ENCODE peak calls at places on chromosomes 13 and 19, in seven cellular contexts. Q is activated T-helper 1 cell treated with anti-CD3 and anti-CD28 coated beads, Interleukin-12 subunit alpha, Interleukin-12 subunit beta, Interleukin-2, Interleukin-4 antibody, amounts not matched to agents 30 ng/mL and 10 ng/mL and 1 ng/mL, durations not matched to agents 14 hours and 24 hours and 36 hours; G is uterus; T is stomach; X is brain microvascular endothelial cell; S is A549; K is activated T-cell treated with anti-CD3 and anti-CD28 coated beads for 1 hour. O is an unnamed sample.

GRCh38 chr13:98456423-98456845 is 120.5 kb downstream of the STK24 start:
- DNase-seq in X (no peak), S (no peak), T (no peak), Q (no peak), K (no peak), G (no peak), O (no peak)

GRCh38 chr13:112887151-112887550 is 81.9 kb upstream of the MCF2L start:
- DNase-seq in T (no peak), X (no peak), S (no peak), Q (no peak), K (no peak), G (no peak), O (no peak)

GRCh38 chr13:52414963-52415362 is 9.0 kb upstream of the THSD1 start:
- DNase-seq in X (peak; percentile 58), G (no peak), K (no peak), Q (no peak), S (peak; percentile 4), T (no peak), O (no peak)

GRCh38 chr13:109707044-109707794 is 79.2 kb downstream of the IRS2 start:
- DNase-seq in X (no peak), G (no peak), S (no peak), K (no peak), T (no peak), Q (no peak), O (no peak)

GRCh38 chr19:16888629-16889371 is at the start of gene F2RL3:
- DNase-seq in G (peak; percentile 74), K (no peak), S (no peak), T (peak; percentile 38), Q (no peak), X (peak; percentile 40), O (no peak)

GRCh38 chr13:95335667-95336066 is 34.4 kb upstream of the ABCC4 start:
- DNase-seq in G (no peak), Q (no peak), T (no peak), K (no peak), S (no peak), X (no peak), O (no peak)

GRCh38 chr19:405138-405965 is 3.6 kb downstream of the C2CD4C start:
- DNase-seq in S (no peak), G (peak; percentile 5), Q (no peak), K (no peak), T (no peak), X (no peak), O (no peak)

GRCh38 chr13:97274782-97275252 is 52.7 kb downstream of the MBNL2 start:
- DNase-seq in G (no peak), K (no peak), S (peak; percentile 44), X (no peak), Q (no peak), T (no peak), O (no peak)

GRCh38 chr19:31352782-31353651 is 3.8 kb upstream of the TSHZ3 start:
- DNase-seq in S (no peak), K (no peak), Q (no peak), G (no peak), T (no peak), X (no peak), O (no peak)

GRCh38 chr19:49658566-49659442 is 6.9 kb downstream of the IRF3 start:
- DNase-seq in Q (no peak), S (no peak), G (no peak), T (no peak), X (no peak), K (no peak), O (no peak)

GRCh38 chr13:26502826-26503225 is 54.7 kb upstream of the WASF3 start:
- DNase-seq in K (no peak), T (no peak), X (peak; percentile 96), Q (no peak), S (no peak), G (no peak), O (no peak)

GRCh38 chr19:16627194-16627927 is 643 bp downstream of the MED26 start:
- DNase-seq in K (no peak), X (no peak), T (no peak), G (no peak), Q (no peak), S (no peak), O (no peak)

GRCh38 chr13:79530270-79530669 is 49.3 kb downstream of the NDFIP2 start:
- DNase-seq in X (no peak), Q (no peak), K (no peak), T (no peak), G (no peak), S (no peak), O (no peak)

GRCh38 chr13:49784886-49785570 is 7.5 kb downstream of the KPNA3 start:
- DNase-seq in X (no peak), T (no peak), S (no peak), K (no peak), G (no peak), Q (no peak), O (no peak)

GRCh38 chr19:7570761-7571160 is 24.9 kb upstream of the CAMSAP3 start:
- DNase-seq in T (no peak), G (no peak), S (no peak), K (no peak), Q (no peak), X (no peak), O (no peak)

GRCh38 chr19:14441041-14441938 is 8.2 kb downstream of the PKN1 start:
- DNase-seq in S (no peak), X (no peak), G (no peak), Q (no peak), T (no peak), K (no peak), O (no peak)

GRCh38 chr19:17829855-17830566 is 8.7 kb upstream of the INSL3 start:
- DNase-seq in X (peak; percentile 14), K (no peak), T (no peak), S (peak; percentile 82), Q (no peak), G (no peak), O (no peak)

GRCh38 chr13:80469105-80469840 is 128.3 kb upstream of the SPRY2 start:
- DNase-seq in G (no peak), K (no peak), Q (no peak), T (no peak), X (no peak), S (no peak), O (no peak)

GRCh38 chr13:110438211-110438610 is 123.3 kb downstream of the RAB20 start:
- DNase-seq in T (no peak), X (no peak), G (no peak), S (no peak), Q (no peak), K (no peak), O (no peak)

GRCh38 chr19:3968556-3969434 is 2.1 kb downstream of the DAPK3 start:
- DNase-seq in Q (no peak), X (peak; percentile 99), G (peak; percentile 97), T (peak; percentile 87), K (no peak), S (peak; percentile 97), O (no peak)

GRCh38 chr19:3171894-3172679 is 6.5 kb upstream of the S1PR4 start:
- DNase-seq in K (no peak), Q (no peak), G (no peak), S (no peak), X (no peak), T (no peak), O (no peak)

GRCh38 chr13:25371608-25372274 is at the start of gene ATP8A2:
- DNase-seq in G (no peak), Q (no peak), S (no peak), T (no peak), X (no peak), K (no peak), O (no peak)

GRCh38 chr13:98184796-98185195 is 7.7 kb upstream of the RNF113B start:
- DNase-seq in Q (no peak), X (peak; percentile 49), G (no peak), S (no peak), T (no peak), K (no peak), O (no peak)

O was measured in CD8-positive, alpha-beta T cell.